ENCODE peak calls at places on chromosomes 7 and 10, in nine cellular contexts. B, E, J, W, X, D, Q, P and S are unnamed samples.

GRCh38 chr10:79383974-79384606 is 36.8 kb downstream of the PPIF start:
- DNase-seq in B (no peak), E (no peak), J (peak), W (no peak), X (no peak), D (no peak), Q (no peak), P (peak), S (no peak)

GRCh38 chr7:122299624-122299934 is 5.0 kb downstream of the FEZF1 start:
- DNase-seq in B (no peak), E (no peak), J (no peak), W (no peak), X (no peak), D (no peak), Q (no peak), P (no peak), S (no peak)

GRCh38 chr10:3375505-3375904 is 202.9 kb upstream of the PITRM1 start:
- DNase-seq in B (no peak), E (no peak), J (no peak), W (no peak), X (no peak), D (no peak), Q (no peak), P (no peak), S (no peak)

GRCh38 chr7:113394856-113395255 is 276.5 kb upstream of the SMIM30 start:
- DNase-seq in B (no peak), E (no peak), J (no peak), W (no peak), X (no peak), D (no peak), Q (no peak), P (no peak), S (no peak)

GRCh38 chr10:126092806-126093205 is 196.4 kb downstream of the FANK1 start:
- DNase-seq in B (no peak), E (no peak), J (no peak), W (no peak), X (peak), D (peak), Q (no peak), P (no peak), S (no peak)

GRCh38 chr10:102040305-102040704 is 15.7 kb downstream of the ARMH3 start:
- DNase-seq in B (no peak), E (no peak), J (no peak), W (no peak), X (peak), D (peak), Q (no peak), P (no peak), S (no peak)

GRCh38 chr10:113094114-113094486 is 144.1 kb downstream of the TCF7L2 start:
- DNase-seq in B (no peak), E (no peak), J (no peak), W (no peak), X (peak), D (peak), Q (no peak), P (no peak), S (no peak)

GRCh38 chr7:53542164-53542563 is 506.7 kb downstream of the POM121L12 start:
- DNase-seq in B (no peak), E (no peak), J (no peak), W (no peak), X (no peak), D (no peak), Q (no peak), P (no peak), S (no peak)

GRCh38 chr10:100907175-100907574 is 5.6 kb upstream of the SLF2 start:
- DNase-seq in B (no peak), E (no peak), J (no peak), W (no peak), X (no peak), D (no peak), Q (no peak), P (no peak), S (no peak)

GRCh38 chr7:135930565-135931423 is 46.4 kb downstream of the MTPN start:
- DNase-seq in B (no peak), E (peak), J (no peak), W (no peak), X (peak), D (peak), Q (no peak), P (no peak), S (peak)

GRCh38 chr10:91521444-91521843 is 111.3 kb downstream of the HECTD2 start:
- DNase-seq in B (no peak), E (no peak), J (no peak), W (no peak), X (peak), D (peak), Q (no peak), P (no peak), S (no peak)

GRCh38 chr7:151918444-151918843 is 37.8 kb upstream of the GALNTL5 start:
- DNase-seq in B (no peak), E (no peak), J (no peak), W (no peak), X (no peak), D (no peak), Q (no peak), P (no peak), S (no peak)

GRCh38 chr10:48900296-48900695 is 39.3 kb downstream of the LRRC18 start:
- DNase-seq in B (no peak), E (no peak), J (no peak), W (no peak), X (no peak), D (no peak), Q (no peak), P (no peak), S (no peak)

GRCh38 chr10:9012312-9012711 is 957.8 kb downstream of the GATA3 start:
- DNase-seq in B (no peak), E (no peak), J (no peak), W (no peak), X (peak), D (peak), Q (no peak), P (no peak), S (no peak)

GRCh38 chr10:16952610-16953009 is 135.4 kb upstream of the RSU1 start:
- DNase-seq in B (no peak), E (no peak), J (no peak), W (no peak), X (no peak), D (no peak), Q (no peak), P (no peak), S (no peak)
- TF ChIP-seq CTCF in B (no peak), E (no peak), J (no peak), W (no peak), X (peak), D (no peak), Q (no peak), P (no peak), S (no peak)

DNA sequence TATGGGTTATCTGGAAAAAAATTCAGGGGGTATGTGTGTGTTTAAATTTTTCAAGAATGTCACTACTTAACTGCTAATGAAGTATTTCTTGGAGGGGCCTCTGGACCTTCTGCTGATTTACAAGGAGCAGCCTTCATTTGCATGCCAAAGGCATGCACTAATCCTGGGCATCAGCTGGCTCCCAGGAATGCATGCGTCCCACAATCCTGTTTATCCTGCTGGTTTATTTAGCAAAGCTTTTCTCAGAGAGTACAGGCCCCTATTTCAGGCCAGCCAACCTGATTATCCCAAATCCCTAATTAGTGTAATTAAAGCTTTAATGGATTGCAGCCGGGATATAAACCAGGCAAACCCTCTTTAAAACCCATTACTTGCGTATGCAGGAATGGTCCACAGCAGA is 170.4 kb downstream of the TAX1BP1 start:
- DNase-seq in B (no peak), E (no peak), J (no peak), W (no peak), X (no peak), D (no peak), Q (no peak), P (no peak), S (no peak)
- H3K4me3 ChIP-seq in B (no peak), E (no peak), J (no peak), W (no peak), X (no peak), D (no peak), Q (no peak), P (no peak), S (no peak)

GRCh38 chr7:15358112-15358511 is 203.7 kb downstream of the AGMO start:
- DNase-seq in B (no peak), E (no peak), J (no peak), W (no peak), X (no peak), D (no peak), Q (no peak), P (no peak), S (no peak)
- TF ChIP-seq CTCF in B (no peak), E (no peak), J (no peak), W (no peak), X (no peak), D (no peak), Q (no peak), P (no peak), S (no peak)

DNA sequence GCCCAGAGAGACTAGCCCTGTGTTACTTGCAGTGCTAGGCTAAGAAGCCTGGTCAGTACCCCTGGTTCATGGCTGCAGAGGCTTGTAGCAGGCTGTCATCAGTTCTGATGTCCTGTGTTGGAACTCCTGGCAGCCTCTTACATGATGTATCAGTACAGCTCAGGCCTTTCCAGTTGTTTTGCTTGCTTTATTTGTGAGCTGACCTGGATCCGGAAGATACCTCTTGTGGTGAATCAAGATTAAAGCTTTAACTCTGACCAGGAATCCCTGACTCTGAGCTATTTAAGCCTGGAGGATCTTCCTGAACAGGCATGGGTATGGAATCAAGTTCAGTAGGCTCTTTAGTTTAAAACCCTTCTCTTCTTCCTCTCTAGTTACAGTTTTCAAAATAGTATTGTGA is 4.4 kb downstream of the STARD3NL start:
- DNase-seq in B (no peak), E (no peak), J (no peak), W (no peak), X (no peak), D (no peak), Q (no peak), P (no peak), S (no peak)
- H3K4me3 ChIP-seq in B (no peak), E (no peak), J (no peak), W (no peak), X (no peak), D (no peak), Q (no peak), P (no peak), S (no peak)

DNA sequence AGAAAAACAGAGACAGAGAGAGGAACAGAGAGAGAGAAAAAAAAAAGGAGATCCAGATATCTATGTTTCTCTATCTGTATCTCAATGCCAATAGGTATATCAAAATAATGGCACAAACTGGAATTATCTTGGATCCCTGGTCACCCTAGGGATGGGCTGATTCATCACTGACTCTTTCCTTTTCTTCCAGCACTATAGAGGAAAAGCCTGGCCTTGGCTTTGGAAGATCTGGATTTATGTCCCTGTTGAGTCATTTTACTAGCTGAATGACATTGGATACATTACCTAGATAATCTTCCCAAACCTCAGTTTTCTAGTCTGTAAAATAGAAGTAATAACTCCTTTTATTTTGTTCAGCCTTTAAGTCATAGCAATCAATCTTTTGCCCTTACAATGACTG is 152.8 kb upstream of the GDF10 start:
- DNase-seq in B (no peak), E (no peak), J (no peak), W (no peak), X (no peak), D (no peak), Q (no peak), P (no peak), S (no peak)
- TF ChIP-seq CTCF in B (no peak), E (no peak), J (no peak), W (no peak), X (no peak), D (no peak), Q (no peak), P (no peak), S (no peak)